ENCODE peak calls at places on chromosome 22, in five cellular contexts. One of them, this sample, is unnamed.

GRCh38 chr22:19710020-19710768 is 4.1 kb upstream of the SEPTIN5 start:
- DNase-seq in kidney epithelial cell: no peak
- DNase-seq in tibial artery: no peak
- DNase-seq in endodermal cell: peak; percentile 63
- DNase-seq in neural crest cell: no peak
- DNase-seq in this sample: peak; percentile 15

GRCh38 chr22:37544955-37545702 is 15.2 kb upstream of the CDC42EP1 start:
- DNase-seq in neural crest cell: peak; percentile 65
- DNase-seq in endodermal cell: peak; percentile 98
- DNase-seq in tibial artery: peak; percentile 69
- DNase-seq in kidney epithelial cell: no peak
- DNase-seq in this sample: peak; percentile 73

GRCh38 chr22:17477401-17477833 is 85.9 kb upstream of the SLC25A18 start:
- DNase-seq in neural crest cell: no peak
- DNase-seq in tibial artery: no peak
- DNase-seq in kidney epithelial cell: no peak
- DNase-seq in endodermal cell: peak; percentile 44
- DNase-seq in this sample: no peak

GRCh38 chr22:20798974-20799373 is 25.1 kb downstream of the SERPIND1 start:
- DNase-seq in endodermal cell: no peak
- DNase-seq in neural crest cell: no peak
- DNase-seq in tibial artery: no peak
- DNase-seq in kidney epithelial cell: no peak
- DNase-seq in this sample: no peak

GRCh38 chr22:29933619-29934018 is 50.6 kb downstream of the MTMR3 start:
- DNase-seq in endodermal cell: no peak
- DNase-seq in kidney epithelial cell: no peak
- DNase-seq in tibial artery: no peak
- DNase-seq in neural crest cell: no peak
- DNase-seq in this sample: no peak

GRCh38 chr22:48842583-48842945 is 985.1 kb downstream of the BRD1 start:
- DNase-seq in tibial artery: no peak
- DNase-seq in neural crest cell: no peak
- DNase-seq in endodermal cell: no peak
- DNase-seq in kidney epithelial cell: no peak
- DNase-seq in this sample: no peak

GRCh38 chr22:29469755-29470154 is 10.3 kb upstream of the NEFH start:
- DNase-seq in kidney epithelial cell: no peak
- DNase-seq in endodermal cell: peak; percentile 77
- DNase-seq in neural crest cell: no peak
- DNase-seq in tibial artery: no peak
- DNase-seq in this sample: no peak

GRCh38 chr22:36144886-36145541 is 15.5 kb downstream of the APOL3 start:
- DNase-seq in endodermal cell: peak; percentile 90
- DNase-seq in tibial artery: peak; percentile 63
- DNase-seq in kidney epithelial cell: peak; percentile 14
- DNase-seq in neural crest cell: peak; percentile 49
- DNase-seq in this sample: peak; percentile 62

GRCh38 chr22:35752172-35752832 is 34.6 kb downstream of the APOL5 start:
- DNase-seq in kidney epithelial cell: no peak
- DNase-seq in endodermal cell: no peak
- DNase-seq in tibial artery: no peak
- DNase-seq in neural crest cell: no peak
- DNase-seq in this sample: no peak

GRCh38 chr22:20111689-20112622 is 3.9 kb upstream of the RANBP1 start:
- DNase-seq in tibial artery: no peak
- DNase-seq in neural crest cell: no peak
- DNase-seq in kidney epithelial cell: no peak
- DNase-seq in endodermal cell: no peak
- DNase-seq in this sample: peak; percentile 17

GRCh38 chr22:42459273-42460040 is 27.3 kb upstream of the NFAM1 start:
- DNase-seq in endodermal cell: peak; percentile 67
- DNase-seq in tibial artery: no peak
- DNase-seq in neural crest cell: no peak
- DNase-seq in kidney epithelial cell: no peak
- DNase-seq in this sample: no peak

GRCh38 chr22:42078469-42079318 is 806 bp upstream of the SMDT1 start:
- DNase-seq in kidney epithelial cell: no peak
- DNase-seq in endodermal cell: no peak
- DNase-seq in tibial artery: no peak
- DNase-seq in neural crest cell: no peak
- DNase-seq in this sample: peak; percentile 26

GRCh38 chr22:49373289-49373666 is 454.4 kb downstream of the BRD1 start:
- DNase-seq in neural crest cell: no peak
- DNase-seq in tibial artery: no peak
- DNase-seq in endodermal cell: no peak
- DNase-seq in kidney epithelial cell: no peak
- DNase-seq in this sample: no peak

GRCh38 chr22:38284042-38284402 is 11.2 kb upstream of the TMEM184B start:
- DNase-seq in tibial artery: peak; percentile 58
- DNase-seq in kidney epithelial cell: no peak
- DNase-seq in neural crest cell: no peak
- DNase-seq in endodermal cell: no peak
- DNase-seq in this sample: no peak

GRCh38 chr22:38930512-38930911 is 26.9 kb upstream of the APOBEC3A start:
- DNase-seq in neural crest cell: no peak
- DNase-seq in tibial artery: no peak
- DNase-seq in kidney epithelial cell: no peak
- DNase-seq in endodermal cell: no peak
- DNase-seq in this sample: no peak

GRCh38 chr22:36641902-36642640 is 61.5 kb downstream of the CACNG2 start:
- DNase-seq in endodermal cell: no peak
- DNase-seq in kidney epithelial cell: no peak
- DNase-seq in neural crest cell: no peak
- DNase-seq in tibial artery: no peak
- DNase-seq in this sample: no peak

GRCh38 chr22:37427128-37427710 is at the start of gene ELFN2:
- DNase-seq in tibial artery: no peak
- DNase-seq in kidney epithelial cell: no peak
- DNase-seq in neural crest cell: no peak
- DNase-seq in endodermal cell: peak; percentile 72
- DNase-seq in this sample: peak; percentile 57

GRCh38 chr22:50585781-50586180 is 3.1 kb upstream of the CHKB start:
- DNase-seq in endodermal cell: no peak
- DNase-seq in tibial artery: no peak
- DNase-seq in neural crest cell: no peak
- DNase-seq in kidney epithelial cell: no peak
- DNase-seq in this sample: no peak

GRCh38 chr22:38422615-38423511 is 32.1 kb downstream of the KCNJ4 start:
- DNase-seq in tibial artery: no peak
- DNase-seq in kidney epithelial cell: no peak
- DNase-seq in neural crest cell: no peak
- DNase-seq in endodermal cell: peak; percentile 80
- DNase-seq in this sample: no peak

GRCh38 chr22:38569181-38569971 is 607 bp downstream of the DMC1 start:
- DNase-seq in neural crest cell: no peak
- DNase-seq in kidney epithelial cell: no peak
- DNase-seq in tibial artery: no peak
- DNase-seq in endodermal cell: no peak
- DNase-seq in this sample: peak; percentile 22

GRCh38 chr22:41401781-41402648 is 20.3 kb downstream of the TEF start:
- DNase-seq in neural crest cell: no peak
- DNase-seq in endodermal cell: no peak
- DNase-seq in kidney epithelial cell: no peak
- DNase-seq in tibial artery: peak; percentile 63
- DNase-seq in this sample: peak; percentile 44

GRCh38 chr22:29343313-29343805 is 27.9 kb upstream of the RASL10A start:
- DNase-seq in kidney epithelial cell: no peak
- DNase-seq in tibial artery: no peak
- DNase-seq in endodermal cell: no peak
- DNase-seq in neural crest cell: no peak
- DNase-seq in this sample: no peak

DNA sequence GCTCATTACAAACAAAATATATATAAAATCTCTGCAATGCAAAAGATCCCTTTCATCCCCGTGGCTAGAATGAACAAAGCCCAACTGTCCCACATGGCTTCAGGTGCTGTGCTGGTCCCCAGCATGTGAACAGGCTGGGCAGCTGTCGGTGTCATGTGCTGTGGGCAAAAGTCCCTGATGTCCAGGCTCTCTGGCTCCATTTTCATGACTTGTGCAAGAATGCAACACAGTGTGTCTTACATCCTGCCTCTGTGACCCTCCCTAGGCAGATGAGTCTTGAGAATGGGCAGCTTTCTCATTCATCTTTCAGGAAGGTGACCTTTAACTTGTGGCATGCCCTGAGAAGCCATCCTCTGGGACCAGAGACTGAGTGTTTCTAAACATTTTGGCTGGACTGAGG is 14.5 kb downstream of the GUCD1 start:
- DNase-seq in neural crest cell: no peak
- DNase-seq in endodermal cell: no peak
- DNase-seq in kidney epithelial cell: no peak
- DNase-seq in tibial artery: no peak
- DNase-seq in this sample: no peak
- TF ChIP-seq CTCF in neural crest cell: no peak
- TF ChIP-seq CTCF in endodermal cell: no peak
- TF ChIP-seq CTCF in kidney epithelial cell: no peak
- TF ChIP-seq CTCF in tibial artery: no peak
- TF ChIP-seq CTCF in this sample: no peak

GRCh38 chr22:22753526-22754267 is 109.3 kb downstream of the GGTLC2 start:
- DNase-seq in neural crest cell: peak; percentile 59
- DNase-seq in endodermal cell: peak; percentile 95
- DNase-seq in kidney epithelial cell: no peak
- DNase-seq in tibial artery: peak; percentile 39
- DNase-seq in this sample: peak; percentile 83
- TF ChIP-seq CTCF in neural crest cell: peak; percentile 70
- TF ChIP-seq CTCF in endodermal cell: peak; percentile 84
- TF ChIP-seq CTCF in kidney epithelial cell: peak; percentile 71
- TF ChIP-seq CTCF in tibial artery: no peak
- TF ChIP-seq CTCF in this sample: peak; percentile 65

DNA sequence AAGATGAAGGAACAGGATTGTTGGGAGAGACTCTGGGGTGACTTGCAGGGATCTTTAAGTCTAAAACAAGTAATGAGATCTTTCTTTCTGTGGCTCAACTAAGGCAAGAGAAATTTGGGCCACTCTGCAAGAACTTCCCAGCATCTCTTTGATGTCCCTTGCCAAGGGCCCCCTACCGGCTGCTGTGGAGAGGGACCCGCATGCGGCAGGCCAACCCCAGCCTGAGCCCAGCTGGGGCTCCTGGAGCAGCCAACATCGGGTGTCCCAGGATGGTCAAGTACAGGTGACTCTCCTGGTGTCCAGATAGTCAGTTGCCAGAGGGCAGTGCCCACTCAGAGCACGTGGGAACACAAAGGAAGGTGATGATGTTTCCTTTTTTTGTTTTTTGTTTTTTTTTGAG is 363.2 kb downstream of the TBC1D22A start:
- DNase-seq in endodermal cell: peak; percentile 75
- DNase-seq in neural crest cell: no peak
- DNase-seq in tibial artery: no peak
- DNase-seq in kidney epithelial cell: no peak
- DNase-seq in this sample: peak; percentile 13
- TF ChIP-seq CTCF in endodermal cell: peak; percentile 58
- TF ChIP-seq CTCF in neural crest cell: peak; percentile 22
- TF ChIP-seq CTCF in tibial artery: no peak
- TF ChIP-seq CTCF in kidney epithelial cell: peak; percentile 7
- TF ChIP-seq CTCF in this sample: no peak

DNA sequence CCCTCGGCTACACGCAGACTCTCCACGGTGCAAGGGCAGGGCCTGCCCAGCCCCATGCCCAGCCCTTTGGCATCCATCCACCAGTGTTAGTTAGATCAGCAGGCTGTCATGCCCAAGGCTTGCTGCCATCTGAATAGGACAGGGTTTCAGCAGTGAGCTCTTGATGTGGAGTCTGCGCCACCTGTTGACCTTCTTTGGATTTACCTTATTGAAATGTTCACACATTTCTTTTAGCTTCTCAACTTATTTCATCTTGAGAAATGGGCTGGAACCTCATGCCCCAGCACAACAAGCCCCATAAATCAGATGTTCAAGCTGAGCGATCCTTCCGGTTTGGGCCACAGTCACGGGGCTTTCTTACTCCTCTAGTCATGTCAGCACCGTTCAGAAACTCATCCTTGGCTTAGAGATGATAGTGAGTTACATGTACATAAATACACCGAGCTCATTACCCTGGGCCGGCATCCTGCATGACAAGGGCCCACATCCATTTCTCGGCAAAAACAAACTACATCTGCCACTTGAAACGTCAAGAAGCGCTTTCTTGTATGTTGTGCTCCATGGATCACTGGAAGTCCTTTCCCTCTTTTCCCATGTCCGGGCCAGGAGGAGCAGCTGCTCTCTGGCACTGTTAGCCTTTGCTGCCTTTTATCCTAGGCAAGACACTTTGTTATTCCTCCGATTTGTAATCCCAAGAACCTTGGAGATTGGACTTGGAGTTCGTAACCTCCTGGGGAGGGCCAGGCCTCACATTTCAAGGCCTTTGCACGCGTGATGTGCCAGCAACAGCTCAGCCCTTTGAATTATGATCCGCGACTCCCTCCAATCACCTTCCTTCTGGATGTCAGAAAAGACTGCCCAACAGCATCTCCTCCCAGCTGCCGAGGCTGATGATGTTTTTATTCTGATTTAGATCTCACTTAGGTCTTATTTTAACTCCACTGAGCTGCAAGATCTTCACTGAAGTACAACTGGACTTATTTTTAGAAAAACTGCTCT is 61.9 kb downstream of the PARVB start:
- DNase-seq in neural crest cell: no peak
- DNase-seq in tibial artery: peak; percentile 44
- DNase-seq in endodermal cell: peak; percentile 71
- DNase-seq in kidney epithelial cell: peak; percentile 56
- DNase-seq in this sample: no peak
- TF ChIP-seq CTCF in neural crest cell: peak; percentile 54
- TF ChIP-seq CTCF in tibial artery: no peak
- TF ChIP-seq CTCF in endodermal cell: peak; percentile 76
- TF ChIP-seq CTCF in kidney epithelial cell: peak; percentile 51
- TF ChIP-seq CTCF in this sample: no peak

GRCh38 chr22:23856721-23857605 is 712 bp upstream of the SLC2A11 start:
- DNase-seq in endodermal cell: peak; percentile 87
- DNase-seq in kidney epithelial cell: no peak
- DNase-seq in tibial artery: no peak
- DNase-seq in neural crest cell: peak; percentile 53
- DNase-seq in this sample: peak; percentile 67
- TF ChIP-seq CTCF in endodermal cell: peak; percentile 48
- TF ChIP-seq CTCF in kidney epithelial cell: peak; percentile 12
- TF ChIP-seq CTCF in tibial artery: peak; percentile 13
- TF ChIP-seq CTCF in neural crest cell: peak; percentile 31
- TF ChIP-seq CTCF in this sample: no peak